ENCODE peak calls at places on chromosomes 6 and 20, in four cellular contexts. J is NCI-H510A treated with DMSO at 0.1 percent for 48 hours, O is amygdala, V is GM06990. N is an unnamed sample.

GRCh38 chr6:26122402-26122792 is 35.2 kb downstream of the HFE start:
- DNase-seq in J (peak), O (no peak), V (no peak), N (no peak)

GRCh38 chr6:14110001-14110818 is 7.4 kb upstream of the CD83 start:
- DNase-seq in J (no peak), O (no peak), V (peak), N (no peak)

GRCh38 chr6:30450908-30451818 is 38.1 kb upstream of the HLA-E start:
- DNase-seq in J (no peak), O (peak), V (no peak), N (peak)

GRCh38 chr6:73854998-73855718 is 159.2 kb downstream of the CD109 start:
- DNase-seq in J (peak), O (no peak), V (no peak), N (peak)

GRCh38 chr6:11381801-11382513 is 149.5 kb upstream of the NEDD9 start:
- DNase-seq in J (no peak), O (no peak), V (peak), N (no peak)

GRCh38 chr20:8361008-8361652 is 229.1 kb downstream of the PLCB1 start:
- DNase-seq in J (no peak), O (no peak), V (no peak), N (no peak)

GRCh38 chr20:48238326-48238725 is 453.0 kb upstream of the SULF2 start:
- DNase-seq in J (no peak), O (no peak), V (no peak), N (no peak)

GRCh38 chr6:33595001-33595846 is 15.1 kb upstream of the BAK1 start:
- DNase-seq in J (no peak), O (no peak), V (no peak), N (no peak)

GRCh38 chr6:67361264-67361663 is 1273.8 kb upstream of the ADGRB3 start:
- DNase-seq in J (no peak), O (no peak), V (no peak), N (no peak)

GRCh38 chr6:137967689-137968467 is 100.8 kb downstream of the TNFAIP3 start:
- DNase-seq in J (no peak), O (no peak), V (no peak), N (no peak)

GRCh38 chr20:19968488-19969073 is 48.6 kb upstream of the NAA20 start:
- DNase-seq in J (peak), O (no peak), V (no peak), N (no peak)

GRCh38 chr6:145099713-145100112 is 635.6 kb downstream of the EPM2A start:
- DNase-seq in J (no peak), O (no peak), V (no peak), N (no peak)

GRCh38 chr6:150204705-150205472 is 62.0 kb downstream of the PPP1R14C start:
- DNase-seq in J (no peak), O (no peak), V (no peak), N (no peak)

GRCh38 chr20:46243707-46244628 is 64.3 kb downstream of the CDH22 start:
- DNase-seq in J (peak), O (no peak), V (no peak), N (no peak)

GRCh38 chr6:56106231-56106630 is 141.1 kb downstream of the COL21A1 start:
- DNase-seq in J (no peak), O (no peak), V (no peak), N (no peak)

GRCh38 chr20:51563597-51564332 is 21.2 kb upstream of the NFATC2 start:
- DNase-seq in J (peak), O (no peak), V (no peak), N (no peak)

GRCh38 chr6:93779086-93779858 is 359.9 kb upstream of the EPHA7 start:
- DNase-seq in J (no peak), O (no peak), V (no peak), N (no peak)

GRCh38 chr6:157059781-157060180 is 263.5 kb downstream of the TMEM242 start:
- DNase-seq in J (peak), O (no peak), V (no peak), N (no peak)

GRCh38 chr6:142356271-142356938 is 54.6 kb downstream of the ADGRG6 start:
- DNase-seq in J (no peak), O (no peak), V (no peak), N (no peak)

GRCh38 chr20:62252342-62252966 is 14.1 kb downstream of the OSBPL2 start:
- DNase-seq in J (no peak), O (no peak), V (no peak), N (no peak)

GRCh38 chr6:14276667-14277404 is 159.3 kb downstream of the CD83 start:
- DNase-seq in J (no peak), O (no peak), V (peak), N (peak)

N was measured in hippocampal formation.